ENCODE peak calls at places on chromosome 13, in four cellular contexts. E, C, V and P are unnamed samples.

GRCh38 chr13:50241479-50241878 is 226.2 kb downstream of the KCNRG start:
- DNase-seq in V (no peak), E (no peak), C (no peak), P (no peak)

GRCh38 chr13:87674143-87674772 is 3.1 kb downstream of the SLITRK5 start:
- DNase-seq in E (no peak), V (no peak), C (no peak), P (no peak)

GRCh38 chr13:20882206-20882605 is 20.3 kb downstream of the XPO4 start:
- DNase-seq in C (peak), V (peak), E (peak), P (no peak)

GRCh38 chr13:30401347-30401746 is 20.9 kb upstream of the UBE2L5 start:
- DNase-seq in E (no peak), C (no peak), V (no peak), P (no peak)

GRCh38 chr13:74274946-74275345 is 140.7 kb upstream of the KLF12 start:
- DNase-seq in C (peak), E (peak), V (no peak), P (no peak)

GRCh38 chr13:42396501-42396900 is 124.5 kb downstream of the AKAP11 start:
- DNase-seq in C (no peak), E (no peak), V (no peak), P (no peak)

GRCh38 chr13:69935043-69935442 is 172.6 kb upstream of the ATXN8OS start:
- DNase-seq in E (no peak), C (no peak), V (no peak), P (peak)

GRCh38 chr13:84096221-84096620 is 213.9 kb upstream of the SLITRK1 start:
- DNase-seq in E (peak), C (peak), V (peak), P (peak)

GRCh38 chr13:40564342-40564997 is 102.0 kb downstream of the FOXO1 start:
- DNase-seq in E (no peak), C (no peak), V (peak), P (no peak)

GRCh38 chr13:37651371-37651770 is 52.8 kb upstream of the POSTN start:
- DNase-seq in C (no peak), V (no peak), E (no peak), P (no peak)

GRCh38 chr13:59492030-59492636 is 671.6 kb downstream of the DIAPH3 start:
- DNase-seq in V (no peak), E (peak), C (peak), P (no peak)

GRCh38 chr13:95300625-95301134 is 571 bp downstream of the ABCC4 start:
- DNase-seq in E (peak), C (peak), V (peak), P (peak)
- TF ChIP-seq CTCF in E (peak), C (peak), V (no peak), P (no peak)

GRCh38 chr13:110045919-110046318 is 259.5 kb upstream of the IRS2 start:
- DNase-seq in E (no peak), C (no peak), V (no peak), P (no peak)

GRCh38 chr13:110045202-110045601 is 258.8 kb upstream of the IRS2 start:
- DNase-seq in C (no peak), V (no peak), E (no peak), P (no peak)

GRCh38 chr13:110047511-110047910 is 259.4 kb downstream of the COL4A1 start:
- DNase-seq in E (peak), C (peak), V (peak), P (no peak)

GRCh38 chr13:110042253-110042652 is 255.9 kb upstream of the IRS2 start:
- DNase-seq in V (no peak), E (peak), C (peak), P (no peak)

GRCh38 chr13:110044521-110045200 is 258.3 kb upstream of the IRS2 start:
- DNase-seq in V (peak), C (peak), E (peak), P (no peak)
- TF ChIP-seq CTCF in V (no peak), C (peak), E (no peak), P (no peak)

GRCh38 chr13:28754698-28755545 is 36.2 kb upstream of the SLC46A3 start:
- DNase-seq in E (no peak), V (peak), C (peak), P (peak)
- TF ChIP-seq CTCF in E (no peak), V (peak), C (peak), P (no peak)

GRCh38 chr13:110109140-110109783 is 197.7 kb downstream of the COL4A1 start:
- DNase-seq in V (no peak), E (no peak), C (no peak), P (no peak)
- TF ChIP-seq CTCF in V (no peak), E (no peak), C (no peak), P (no peak)

GRCh38 chr13:81927347-81927746 is 1586.4 kb upstream of the SPRY2 start:
- DNase-seq in C (no peak), V (no peak), E (no peak), P (peak)
- TF ChIP-seq CTCF in C (no peak), V (no peak), E (no peak), P (no peak)